ENCODE peak calls at places on chromosome 20, in four cellular contexts. X is mesothelial cell of epicardium, E is foreskin fibroblast, S is GM12864. T is an unnamed sample.

GRCh38 chr20:58719258-58719657 is 26.7 kb downstream of the NPEPL1 start:
- DNase-seq in S (no peak), E (no peak), X (peak; percentile 34), T (no peak)

GRCh38 chr20:2178328-2179232 is 77.0 kb downstream of the STK35 start:
- DNase-seq in E (no peak), S (no peak), X (peak; percentile 38), T (no peak)

GRCh38 chr20:62069741-62070216 is 4.1 kb upstream of the TAF4 start:
- DNase-seq in X (no peak), S (no peak), E (peak; percentile 69), T (no peak)

GRCh38 chr20:50992733-50993457 is 30.0 kb downstream of the KCNG1 start:
- DNase-seq in E (no peak), S (peak; percentile 33), X (no peak), T (peak; percentile 68)

GRCh38 chr20:58464838-58465237 is 50.4 kb downstream of the APCDD1L start:
- DNase-seq in X (no peak), E (no peak), S (no peak), T (no peak)

GRCh38 chr20:39090881-39091280 is 128.7 kb downstream of the DHX35 start:
- DNase-seq in E (no peak), S (no peak), X (no peak), T (no peak)

GRCh38 chr20:15297059-15297875 is 959.9 kb upstream of the FLRT3 start:
- DNase-seq in S (no peak), E (no peak), X (no peak), T (no peak)

GRCh38 chr20:3693376-3693775 is 11.6 kb upstream of the ADAM33 start:
- DNase-seq in S (no peak), E (no peak), X (no peak), T (no peak)

GRCh38 chr20:51084598-51084997 is 61.7 kb upstream of the KCNG1 start:
- DNase-seq in X (no peak), S (no peak), E (no peak), T (no peak)

GRCh38 chr20:25499855-25500434 is 85.4 kb downstream of the NINL start:
- DNase-seq in S (no peak), X (no peak), E (no peak), T (no peak)
- TF ChIP-seq CTCF in S (no peak), X (no peak), E (no peak), T (no peak)

GRCh38 chr20:49821850-49822249 is 9.2 kb downstream of the SLC9A8 start:
- DNase-seq in E (peak; percentile 28), X (no peak), S (no peak), T (no peak)
- TF ChIP-seq CTCF in E (peak; percentile 37), X (no peak), S (peak; percentile 33), T (no peak)

GRCh38 chr20:35260426-35260825 is 17.5 kb downstream of the MMP24OS start:
- DNase-seq in S (no peak), X (no peak), E (no peak), T (no peak)

GRCh38 chr20:35263609-35264223 is 14.2 kb downstream of the MMP24OS start:
- DNase-seq in X (no peak), E (no peak), S (no peak), T (no peak)

GRCh38 chr20:35269055-35269781 is 8.7 kb downstream of the MMP24OS start:
- DNase-seq in S (no peak), E (peak; percentile 45), X (peak; percentile 79), T (peak; percentile 78)

GRCh38 chr20:35267092-35267491 is 10.8 kb downstream of the MMP24OS start:
- DNase-seq in S (no peak), E (no peak), X (no peak), T (no peak)

DNA sequence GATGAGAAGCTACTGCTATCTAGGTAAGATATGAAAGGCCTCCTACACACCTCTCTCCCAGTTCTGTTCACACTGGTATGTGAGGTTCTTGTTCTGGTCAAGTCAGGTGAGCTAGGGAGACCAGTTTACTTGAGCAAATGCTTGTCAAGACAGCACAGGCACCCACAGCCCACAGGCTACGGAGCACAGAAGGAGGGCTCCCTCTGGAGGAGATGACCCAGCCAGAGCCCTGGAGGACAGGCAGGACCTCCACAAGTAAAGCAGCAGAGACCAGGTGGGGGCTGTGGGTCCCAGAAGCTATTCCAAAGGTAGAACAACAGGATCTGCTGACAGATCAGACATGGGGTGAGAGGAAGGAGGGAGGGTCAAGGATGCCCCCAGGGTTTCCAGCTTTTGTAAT is 13.2 kb downstream of the MMP24OS start:
- DNase-seq in S (no peak), E (no peak), X (no peak), T (no peak)
- TF ChIP-seq CTCF in S (no peak), E (no peak), X (no peak), T (no peak)

GRCh38 chr20:31603822-31604566 is 1.1 kb upstream of the ID1 start:
- DNase-seq in E (peak; percentile 93), X (peak; percentile 100), S (peak; percentile 61), T (peak; percentile 95)

GRCh38 chr20:31604567-31605030 is 490 bp upstream of the ID1 start:
- DNase-seq in S (no peak), E (no peak), X (no peak), T (no peak)

GRCh38 chr20:31605902-31606677 is 1.0 kb downstream of the ID1 start:
- DNase-seq in X (no peak), S (no peak), E (no peak), T (peak; percentile 33)

GRCh38 chr20:31606678-31606927 is 1.5 kb downstream of the ID1 start:
- DNase-seq in S (no peak), E (no peak), X (no peak), T (no peak)

GRCh38 chr20:31605031-31605901 is at the start of gene ID1:
- DNase-seq in E (peak; percentile 95), X (peak; percentile 97), S (peak; percentile 36), T (peak; percentile 89)
- TF ChIP-seq CTCF in E (no peak), X (no peak), S (no peak), T (no peak)

DNA sequence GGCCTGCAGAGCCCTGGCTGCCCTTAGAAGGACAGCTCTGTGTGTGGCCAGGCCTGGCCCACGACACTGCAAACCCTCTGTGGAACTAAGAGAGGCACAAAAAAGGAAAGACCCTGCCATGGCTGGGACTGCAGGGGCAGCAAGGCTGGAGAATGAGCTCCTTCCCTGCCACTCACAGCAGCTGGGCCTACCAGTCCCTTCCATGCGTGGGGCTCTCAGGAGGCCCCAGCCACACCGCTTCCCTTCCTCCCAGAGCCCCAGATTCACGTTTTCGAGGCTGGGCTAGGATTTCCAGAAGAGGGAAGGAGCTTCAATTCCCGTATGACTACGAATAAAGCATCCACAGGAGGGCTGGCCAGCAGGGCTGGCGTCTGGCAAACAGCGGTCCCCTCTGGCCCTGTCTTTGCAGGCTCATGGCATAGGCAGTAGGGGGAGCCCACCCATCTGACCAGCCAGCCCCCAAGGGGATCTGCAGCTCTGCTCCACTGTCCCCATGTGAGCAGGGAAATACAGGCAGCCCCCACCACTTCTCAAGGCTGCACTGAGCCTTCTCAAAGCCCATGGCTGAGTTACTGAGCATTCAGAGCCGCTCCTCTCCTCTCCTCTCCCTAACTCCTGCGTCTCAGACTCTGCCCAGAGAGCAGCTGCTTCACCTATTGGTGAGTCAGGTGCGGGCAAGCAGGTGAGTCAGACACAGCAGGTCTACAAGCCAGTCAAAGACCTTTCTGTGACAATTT is 53.1 kb downstream of the NINL start:
- DNase-seq in S (no peak), X (no peak), E (no peak), T (peak; percentile 25)
- TF ChIP-seq CTCF in S (no peak), X (no peak), E (no peak), T (no peak)

DNA sequence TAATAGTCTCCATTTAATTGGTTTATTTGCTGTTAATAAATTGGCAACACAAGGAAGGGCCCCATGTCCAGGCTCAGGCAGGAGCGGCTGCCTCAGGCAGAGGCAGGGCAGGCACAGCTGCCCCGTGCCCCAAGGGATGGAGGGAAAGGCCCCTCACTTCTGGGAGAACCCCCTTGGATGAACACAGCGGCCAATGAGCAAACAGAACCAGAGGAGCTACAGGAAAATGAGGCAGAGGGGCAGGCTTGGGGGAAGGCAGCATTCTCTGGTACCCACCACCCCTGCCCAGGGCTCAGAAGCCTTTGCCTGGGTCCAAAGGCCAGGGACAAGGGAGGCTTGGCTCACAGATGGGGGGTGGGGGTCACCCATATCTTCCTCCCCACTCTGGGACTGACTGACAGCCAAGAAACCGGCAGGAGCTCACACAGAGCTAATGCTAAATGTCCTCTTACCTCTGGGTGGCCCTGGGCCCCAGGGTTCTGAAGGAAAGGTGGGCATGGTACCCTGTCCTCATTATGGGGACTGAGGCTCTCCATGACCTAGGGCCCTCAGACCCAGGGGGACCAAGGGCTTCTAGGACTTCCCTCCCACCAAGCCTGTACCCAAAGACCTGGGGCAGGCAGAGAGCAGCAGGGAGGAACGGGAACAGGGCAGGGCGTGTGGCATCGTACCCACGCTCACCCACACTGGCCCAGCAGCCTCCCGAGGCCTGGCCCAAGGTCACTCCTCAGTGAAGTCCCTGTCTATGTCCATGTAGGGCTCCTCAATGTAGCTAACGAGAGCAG is 47.0 kb downstream of the MYH7B start:
- DNase-seq in X (no peak), E (no peak), S (no peak), T (no peak)
- TF ChIP-seq CTCF in X (no peak), E (no peak), S (no peak), T (peak; percentile 17)

DNA sequence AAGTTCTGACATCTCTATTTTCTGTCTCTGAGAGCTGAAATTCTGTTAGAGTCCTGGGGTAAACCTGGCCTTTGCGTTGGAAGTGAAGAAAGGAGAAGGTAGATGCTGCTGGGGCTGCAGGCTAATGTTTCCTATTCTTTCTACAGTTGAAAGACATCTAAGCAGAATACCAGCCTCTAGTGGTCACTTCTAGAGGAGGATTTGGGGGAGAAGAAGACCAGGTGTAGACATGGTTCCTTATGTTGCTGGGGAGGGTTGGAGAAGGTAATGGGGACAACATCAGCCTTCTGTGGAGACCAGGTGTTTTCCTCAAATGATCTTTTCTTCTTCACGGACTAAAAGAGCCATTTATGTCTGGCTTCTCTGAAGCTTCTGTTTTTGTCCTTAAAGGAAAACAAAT is 62.6 kb downstream of the BTBD3 start:
- DNase-seq in X (no peak), S (no peak), E (no peak), T (no peak)
- TF ChIP-seq CTCF in X (no peak), S (no peak), E (peak; percentile 15), T (no peak)

DNA sequence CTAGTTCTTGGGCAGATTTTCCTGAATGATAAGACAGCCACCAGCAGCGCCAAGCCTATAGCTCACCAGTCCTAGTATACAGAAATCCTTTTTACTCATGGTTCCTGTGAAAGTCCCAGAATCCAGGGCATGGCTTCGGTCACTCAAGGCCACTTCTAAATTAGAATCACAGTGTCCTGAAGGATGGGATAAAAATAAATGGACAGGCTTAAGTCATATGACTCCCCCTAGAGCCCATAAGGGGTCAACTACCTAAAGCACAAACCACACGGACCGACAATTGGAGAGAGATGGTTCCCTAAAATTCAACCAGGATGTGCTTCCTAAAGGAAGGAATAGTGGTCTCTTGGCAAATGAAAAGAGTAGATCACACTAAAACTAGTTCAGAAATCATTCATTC is 404.1 kb upstream of the PLCB4 start:
- DNase-seq in X (no peak), E (no peak), S (no peak), T (no peak)
- TF ChIP-seq CTCF in X (no peak), E (no peak), S (no peak), T (no peak)